ENCODE peak calls at places on chromosomes 4 and X, in seven cellular contexts. One of them, this sample, is unnamed.

GRCh38 chr4:184536070-184536880 is 61.9 kb upstream of the IRF2 start:
- DNase-seq in esophagus muscularis mucosa: peak; percentile 68
- DNase-seq in Karpas-422: no peak
- DNase-seq in tibial artery: no peak
- DNase-seq in suprapubic skin: no peak
- DNase-seq in adrenal gland: peak; percentile 57
- DNase-seq in cardiac muscle cell: no peak
- DNase-seq in this sample: no peak

GRCh38 chr4:82213485-82214162 is 160.2 kb downstream of the HNRNPD start:
- DNase-seq in esophagus muscularis mucosa: no peak
- DNase-seq in Karpas-422: no peak
- DNase-seq in tibial artery: no peak
- DNase-seq in suprapubic skin: no peak
- DNase-seq in adrenal gland: no peak
- DNase-seq in cardiac muscle cell: no peak
- DNase-seq in this sample: no peak

GRCh38 chrX:42934020-42934701 is 156.2 kb upstream of the PPP1R2C start:
- DNase-seq in esophagus muscularis mucosa: no peak
- DNase-seq in Karpas-422: no peak
- DNase-seq in tibial artery: no peak
- DNase-seq in suprapubic skin: no peak
- DNase-seq in adrenal gland: no peak
- DNase-seq in cardiac muscle cell: peak; percentile 25
- DNase-seq in this sample: no peak

GRCh38 chr4:13546855-13547562 is 2.7 kb upstream of the NKX3-2 start:
- DNase-seq in esophagus muscularis mucosa: no peak
- DNase-seq in Karpas-422: no peak
- DNase-seq in tibial artery: no peak
- DNase-seq in suprapubic skin: no peak
- DNase-seq in adrenal gland: no peak
- DNase-seq in cardiac muscle cell: no peak
- DNase-seq in this sample: no peak

GRCh38 chrX:12237131-12237530 is 98.9 kb downstream of the FRMPD4 start:
- DNase-seq in esophagus muscularis mucosa: no peak
- DNase-seq in Karpas-422: no peak
- DNase-seq in tibial artery: no peak
- DNase-seq in suprapubic skin: no peak
- DNase-seq in adrenal gland: no peak
- DNase-seq in cardiac muscle cell: no peak
- DNase-seq in this sample: no peak

GRCh38 chr4:114364857-114365256 is 233.8 kb upstream of the UGT8 start:
- DNase-seq in esophagus muscularis mucosa: no peak
- DNase-seq in Karpas-422: no peak
- DNase-seq in tibial artery: no peak
- DNase-seq in suprapubic skin: no peak
- DNase-seq in adrenal gland: no peak
- DNase-seq in cardiac muscle cell: peak; percentile 61
- DNase-seq in this sample: no peak

GRCh38 chr4:169957785-169958184 is 68.4 kb downstream of the MFAP3L start:
- DNase-seq in esophagus muscularis mucosa: no peak
- DNase-seq in Karpas-422: no peak
- DNase-seq in tibial artery: no peak
- DNase-seq in suprapubic skin: no peak
- DNase-seq in adrenal gland: no peak
- DNase-seq in cardiac muscle cell: no peak
- DNase-seq in this sample: no peak

GRCh38 chrX:150087612-150088011 is 149.3 kb upstream of the EOLA2 start:
- DNase-seq in esophagus muscularis mucosa: no peak
- DNase-seq in Karpas-422: no peak
- DNase-seq in tibial artery: no peak
- DNase-seq in suprapubic skin: no peak
- DNase-seq in adrenal gland: no peak
- DNase-seq in cardiac muscle cell: no peak
- DNase-seq in this sample: no peak

GRCh38 chr4:14157262-14157661 is 529.7 kb upstream of the BOD1L1 start:
- DNase-seq in esophagus muscularis mucosa: no peak
- DNase-seq in Karpas-422: no peak
- DNase-seq in tibial artery: no peak
- DNase-seq in suprapubic skin: no peak
- DNase-seq in adrenal gland: no peak
- DNase-seq in cardiac muscle cell: no peak
- DNase-seq in this sample: no peak

GRCh38 chr4:165922747-165923146 is 49.7 kb downstream of the TLL1 start:
- DNase-seq in esophagus muscularis mucosa: no peak
- DNase-seq in Karpas-422: no peak
- DNase-seq in tibial artery: no peak
- DNase-seq in suprapubic skin: no peak
- DNase-seq in adrenal gland: no peak
- DNase-seq in cardiac muscle cell: no peak
- DNase-seq in this sample: no peak

GRCh38 chr4:152696764-152697250 is 17.0 kb upstream of the TMEM154 start:
- DNase-seq in esophagus muscularis mucosa: no peak
- DNase-seq in Karpas-422: no peak
- DNase-seq in tibial artery: no peak
- DNase-seq in suprapubic skin: no peak
- DNase-seq in adrenal gland: no peak
- DNase-seq in cardiac muscle cell: peak; percentile 85
- DNase-seq in this sample: no peak

GRCh38 chr4:26766142-26766541 is 94.5 kb upstream of the STIM2 start:
- DNase-seq in esophagus muscularis mucosa: no peak
- DNase-seq in Karpas-422: no peak
- DNase-seq in tibial artery: no peak
- DNase-seq in suprapubic skin: no peak
- DNase-seq in adrenal gland: no peak
- DNase-seq in cardiac muscle cell: no peak
- DNase-seq in this sample: no peak

GRCh38 chrX:21373637-21374162 is 518 bp upstream of the CNKSR2 start:
- DNase-seq in esophagus muscularis mucosa: no peak
- DNase-seq in Karpas-422: no peak
- DNase-seq in tibial artery: peak; percentile 62
- DNase-seq in suprapubic skin: no peak
- DNase-seq in adrenal gland: peak; percentile 54
- DNase-seq in cardiac muscle cell: no peak
- DNase-seq in this sample: no peak

GRCh38 chr4:1010522-1011021 is 854 bp upstream of the FGFRL1 start:
- DNase-seq in esophagus muscularis mucosa: no peak
- DNase-seq in Karpas-422: no peak
- DNase-seq in tibial artery: peak; percentile 93
- DNase-seq in suprapubic skin: no peak
- DNase-seq in adrenal gland: peak; percentile 77
- DNase-seq in cardiac muscle cell: peak; percentile 94
- DNase-seq in this sample: peak; percentile 83

GRCh38 chrX:56789518-56790070 is 60.6 kb downstream of the NBDY start:
- DNase-seq in esophagus muscularis mucosa: no peak
- DNase-seq in Karpas-422: no peak
- DNase-seq in tibial artery: no peak
- DNase-seq in suprapubic skin: peak; percentile 6
- DNase-seq in adrenal gland: peak; percentile 9
- DNase-seq in cardiac muscle cell: no peak
- DNase-seq in this sample: no peak

GRCh38 chrX:153770606-153771175 is 6.6 kb downstream of the PLXNB3 start:
- DNase-seq in esophagus muscularis mucosa: no peak
- DNase-seq in Karpas-422: no peak
- DNase-seq in tibial artery: no peak
- DNase-seq in suprapubic skin: no peak
- DNase-seq in adrenal gland: no peak
- DNase-seq in cardiac muscle cell: no peak
- DNase-seq in this sample: no peak

GRCh38 chr4:16225139-16225538 is 1.1 kb downstream of the TAPT1 start:
- DNase-seq in esophagus muscularis mucosa: no peak
- DNase-seq in Karpas-422: peak; percentile 68
- DNase-seq in tibial artery: no peak
- DNase-seq in suprapubic skin: no peak
- DNase-seq in adrenal gland: no peak
- DNase-seq in cardiac muscle cell: peak; percentile 47
- DNase-seq in this sample: no peak

GRCh38 chr4:16222957-16223527 is 3.2 kb downstream of the TAPT1 start:
- DNase-seq in esophagus muscularis mucosa: no peak
- DNase-seq in Karpas-422: no peak
- DNase-seq in tibial artery: no peak
- DNase-seq in suprapubic skin: no peak
- DNase-seq in adrenal gland: no peak
- DNase-seq in cardiac muscle cell: peak; percentile 24
- DNase-seq in this sample: no peak

GRCh38 chr4:16225681-16225995 is 633 bp downstream of the TAPT1 start:
- DNase-seq in esophagus muscularis mucosa: no peak
- DNase-seq in Karpas-422: no peak
- DNase-seq in tibial artery: no peak
- DNase-seq in suprapubic skin: no peak
- DNase-seq in adrenal gland: no peak
- DNase-seq in cardiac muscle cell: no peak
- DNase-seq in this sample: no peak

GRCh38 chr4:16224669-16225068 is 1.6 kb downstream of the TAPT1 start:
- DNase-seq in esophagus muscularis mucosa: no peak
- DNase-seq in Karpas-422: no peak
- DNase-seq in tibial artery: no peak
- DNase-seq in suprapubic skin: no peak
- DNase-seq in adrenal gland: no peak
- DNase-seq in cardiac muscle cell: no peak
- DNase-seq in this sample: no peak

DNA sequence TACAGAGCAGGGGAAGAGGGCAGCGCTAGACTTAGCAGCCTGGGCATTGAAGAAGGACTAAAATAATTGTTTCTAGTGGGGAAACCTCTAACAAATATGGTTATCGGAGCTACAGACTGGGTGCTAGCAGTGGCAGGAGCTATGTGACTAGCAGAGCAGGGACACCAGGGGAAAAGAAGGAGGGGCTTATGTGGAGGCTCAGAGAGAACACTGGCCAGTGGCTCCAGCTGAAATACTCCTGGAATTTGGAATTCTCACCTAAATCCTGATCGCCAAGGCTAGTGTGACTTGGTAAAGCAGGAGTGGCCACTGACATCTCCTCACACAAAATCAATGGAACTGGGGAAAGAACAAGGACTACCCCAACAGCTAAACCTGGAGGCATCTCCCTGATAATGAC is 2.0 kb downstream of the TAPT1 start:
- DNase-seq in esophagus muscularis mucosa: no peak
- DNase-seq in Karpas-422: no peak
- DNase-seq in tibial artery: no peak
- DNase-seq in suprapubic skin: no peak
- DNase-seq in adrenal gland: no peak
- DNase-seq in cardiac muscle cell: no peak
- DNase-seq in this sample: no peak
- H3K4me3 ChIP-seq in esophagus muscularis mucosa: peak overlapping the region; percentile 89
- H3K4me3 ChIP-seq in Karpas-422: peak overlapping the region; percentile 97
- H3K4me3 ChIP-seq in tibial artery: peak overlapping the region; percentile 91
- H3K4me3 ChIP-seq in suprapubic skin: peak overlapping the region; percentile 94
- H3K4me3 ChIP-seq in adrenal gland: no peak overlapping the region
- H3K4me3 ChIP-seq in cardiac muscle cell: peak overlapping the region; percentile 72
- H3K4me3 ChIP-seq in this sample: peak overlapping the region; percentile 86

DNA sequence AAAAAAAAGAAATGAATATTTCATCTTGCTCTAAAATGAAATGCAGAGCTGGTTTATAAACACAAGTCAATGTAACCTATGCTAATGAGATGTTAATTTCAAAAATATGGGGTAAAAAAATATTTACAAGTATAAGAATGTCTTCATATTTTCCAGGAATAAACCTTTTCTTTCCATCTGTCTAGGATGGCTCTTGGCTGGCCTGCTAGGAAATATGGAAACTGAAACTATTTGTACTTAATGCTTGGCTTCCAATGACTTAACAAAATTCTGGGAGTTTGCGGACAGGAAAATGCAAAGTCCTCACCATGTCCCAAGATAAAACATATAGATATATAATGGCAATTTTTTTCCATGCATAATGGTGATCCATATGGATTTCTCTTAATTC is 168.1 kb downstream of the SCFD2 start:
- DNase-seq in esophagus muscularis mucosa: no peak
- DNase-seq in Karpas-422: peak; percentile 28
- DNase-seq in tibial artery: no peak
- DNase-seq in suprapubic skin: no peak
- DNase-seq in adrenal gland: no peak
- DNase-seq in cardiac muscle cell: peak; percentile 31
- DNase-seq in this sample: no peak
- H3K4me3 ChIP-seq in esophagus muscularis mucosa: no peak overlapping the region
- H3K4me3 ChIP-seq in Karpas-422: no peak overlapping the region
- H3K4me3 ChIP-seq in tibial artery: no peak overlapping the region
- H3K4me3 ChIP-seq in suprapubic skin: no peak overlapping the region
- H3K4me3 ChIP-seq in adrenal gland: no peak overlapping the region
- H3K4me3 ChIP-seq in cardiac muscle cell: no peak overlapping the region
- H3K4me3 ChIP-seq in this sample: no peak overlapping the region

GRCh38 chrX:40952855-40953254 is 132.4 kb upstream of the USP9X start:
- DNase-seq in esophagus muscularis mucosa: no peak
- DNase-seq in Karpas-422: no peak
- DNase-seq in tibial artery: no peak
- DNase-seq in suprapubic skin: no peak
- DNase-seq in adrenal gland: no peak
- DNase-seq in cardiac muscle cell: peak; percentile 27
- DNase-seq in this sample: no peak
- H3K4me3 ChIP-seq in esophagus muscularis mucosa: peak overlapping the region; percentile 5
- H3K4me3 ChIP-seq in Karpas-422: peak overlapping the region; percentile 26
- H3K4me3 ChIP-seq in tibial artery: peak overlapping the region; percentile 34
- H3K4me3 ChIP-seq in suprapubic skin: peak overlapping the region; percentile 16
- H3K4me3 ChIP-seq in adrenal gland: peak overlapping the region; percentile 22
- H3K4me3 ChIP-seq in cardiac muscle cell: no peak overlapping the region
- H3K4me3 ChIP-seq in this sample: peak overlapping the region; percentile 35

GRCh38 chr4:142408003-142408441 is 438.1 kb downstream of the INPP4B start:
- DNase-seq in esophagus muscularis mucosa: no peak
- DNase-seq in Karpas-422: no peak
- DNase-seq in tibial artery: no peak
- DNase-seq in suprapubic skin: no peak
- DNase-seq in adrenal gland: no peak
- DNase-seq in cardiac muscle cell: peak; percentile 58
- DNase-seq in this sample: no peak

GRCh38 chr4:142406051-142406549 is 440.0 kb downstream of the INPP4B start:
- DNase-seq in esophagus muscularis mucosa: no peak
- DNase-seq in Karpas-422: no peak
- DNase-seq in tibial artery: no peak
- DNase-seq in suprapubic skin: no peak
- DNase-seq in adrenal gland: no peak
- DNase-seq in cardiac muscle cell: peak; percentile 53
- DNase-seq in this sample: no peak

GRCh38 chr4:142405021-142405991 is 440.8 kb downstream of the INPP4B start:
- DNase-seq in esophagus muscularis mucosa: no peak
- DNase-seq in Karpas-422: no peak
- DNase-seq in tibial artery: peak; percentile 68
- DNase-seq in suprapubic skin: no peak
- DNase-seq in adrenal gland: peak; percentile 75
- DNase-seq in cardiac muscle cell: peak; percentile 80
- DNase-seq in this sample: peak; percentile 47

GRCh38 chr4:142407569-142407968 is 438.5 kb downstream of the INPP4B start:
- DNase-seq in esophagus muscularis mucosa: no peak
- DNase-seq in Karpas-422: no peak
- DNase-seq in tibial artery: no peak
- DNase-seq in suprapubic skin: no peak
- DNase-seq in adrenal gland: no peak
- DNase-seq in cardiac muscle cell: peak; percentile 11
- DNase-seq in this sample: no peak

DNA sequence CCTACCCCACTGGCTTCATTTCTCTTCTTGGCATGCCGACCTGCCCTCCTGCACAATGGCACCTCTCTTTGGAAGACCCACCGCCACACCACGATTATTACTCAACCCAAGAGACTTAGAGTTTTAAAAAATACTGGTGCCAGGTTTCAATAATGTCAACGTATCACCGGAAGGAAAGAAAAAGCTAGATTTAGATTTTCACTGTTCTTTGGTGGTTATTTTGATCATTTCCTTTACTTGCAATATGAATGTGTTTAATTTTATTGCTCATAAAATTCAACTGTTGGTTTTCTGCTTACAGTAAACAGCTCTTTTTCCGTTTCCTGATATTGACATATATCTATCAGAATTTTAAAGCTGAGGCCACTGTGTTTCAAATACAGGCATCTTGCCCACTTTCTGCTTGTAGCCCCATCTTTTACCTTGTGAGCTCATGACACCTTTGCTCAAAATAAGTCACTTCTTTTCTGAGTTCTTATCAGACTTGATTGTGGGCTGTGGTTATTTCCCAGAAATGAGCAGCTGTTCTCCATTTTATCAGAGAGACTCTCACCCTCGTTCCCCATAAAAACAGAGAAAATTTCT is 439.1 kb downstream of the INPP4B start:
- DNase-seq in esophagus muscularis mucosa: no peak
- DNase-seq in Karpas-422: no peak
- DNase-seq in tibial artery: no peak
- DNase-seq in suprapubic skin: no peak
- DNase-seq in adrenal gland: no peak
- DNase-seq in cardiac muscle cell: peak; percentile 16
- DNase-seq in this sample: no peak
- H3K4me3 ChIP-seq in esophagus muscularis mucosa: no peak overlapping the region
- H3K4me3 ChIP-seq in Karpas-422: no peak overlapping the region
- H3K4me3 ChIP-seq in tibial artery: no peak overlapping the region
- H3K4me3 ChIP-seq in suprapubic skin: no peak overlapping the region
- H3K4me3 ChIP-seq in adrenal gland: no peak overlapping the region
- H3K4me3 ChIP-seq in cardiac muscle cell: no peak overlapping the region
- H3K4me3 ChIP-seq in this sample: no peak overlapping the region